ENCODE peak calls at places on chromosomes 16 and 17, in seven cellular contexts. I is right cardiac atrium; N is globus pallidus; Q is NCI-H1092; S is KBM-7; T is NCI-H748 treated with DMSO at 0.1 percent for 48 hours; G is activated naive CD8-positive, alpha-beta T cell treated with anti-CD3 and anti-CD28 coated beads, Interleukin-2, amount 50 U/mL, for 24 hours. H is an unnamed sample.

GRCh38 chr16:2835638-2836493 is 5.8 kb downstream of the ZG16B start:
- DNase-seq in I (no peak), N (no peak), Q (no peak), S (peak), T (no peak), G (no peak), H (no peak)

GRCh38 chr16:9481749-9482148 is 390.3 kb downstream of the HAPSTR1 start:
- DNase-seq in I (no peak), N (no peak), Q (no peak), S (no peak), T (no peak), G (no peak), H (no peak)

GRCh38 chr17:1001640-1002411 is 4.9 kb downstream of the TIMM22 start:
- DNase-seq in I (peak), N (no peak), Q (no peak), S (no peak), T (no peak), G (no peak), H (no peak)

GRCh38 chr17:81706232-81706611 is 3.1 kb downstream of the MRPL12 start:
- DNase-seq in I (no peak), N (no peak), Q (no peak), S (no peak), T (no peak), G (no peak), H (no peak)

GRCh38 chr17:78694805-78695531 is 87.1 kb downstream of the CYTH1 start:
- DNase-seq in I (no peak), N (no peak), Q (no peak), S (no peak), T (no peak), G (no peak), H (no peak)

GRCh38 chr17:72118588-72119279 is 2.1 kb upstream of the SOX9 start:
- DNase-seq in I (peak), N (peak), Q (peak), S (peak), T (peak), G (peak), H (peak)

GRCh38 chr17:32870969-32871368 is 6.0 kb downstream of the MYO1D start:
- DNase-seq in I (peak), N (no peak), Q (no peak), S (no peak), T (no peak), G (no peak), H (no peak)

GRCh38 chr16:88013766-88014165 is 62.5 kb downstream of the BANP start:
- DNase-seq in I (no peak), N (no peak), Q (no peak), S (no peak), T (no peak), G (no peak), H (no peak)

GRCh38 chr17:76575570-76575969 is 10.1 kb downstream of the ST6GALNAC2 start:
- DNase-seq in I (no peak), N (no peak), Q (no peak), S (no peak), T (no peak), G (no peak), H (no peak)

GRCh38 chr16:50611995-50612848 is 64.0 kb downstream of the NKD1 start:
- DNase-seq in I (peak), N (no peak), Q (no peak), S (no peak), T (no peak), G (no peak), H (no peak)

GRCh38 chr17:77371117-77371887 is 230.5 kb downstream of the SEC14L1 start:
- DNase-seq in I (peak), N (no peak), Q (peak), S (no peak), T (peak), G (no peak), H (no peak)

GRCh38 chr17:79831367-79832210 is 7.7 kb downstream of the CBX4 start:
- DNase-seq in I (peak), N (peak), Q (no peak), S (no peak), T (no peak), G (no peak), H (no peak)

GRCh38 chr16:9151597-9151996 is 60.2 kb downstream of the HAPSTR1 start:
- DNase-seq in I (no peak), N (no peak), Q (no peak), S (no peak), T (no peak), G (no peak), H (no peak)

GRCh38 chr17:48100160-48100559 is 1.1 kb downstream of the CBX1 start:
- DNase-seq in I (no peak), N (no peak), Q (no peak), S (no peak), T (no peak), G (no peak), H (no peak)

GRCh38 chr17:37292429-37293139 is 83.2 kb upstream of the C17orf78 start:
- DNase-seq in I (no peak), N (no peak), Q (no peak), S (peak), T (no peak), G (no peak), H (no peak)

GRCh38 chr17:81230043-81230820 is 7.5 kb upstream of the CEP131 start:
- DNase-seq in I (peak), N (no peak), Q (no peak), S (no peak), T (no peak), G (no peak), H (no peak)

GRCh38 chr17:80320496-80320895 is 59.8 kb downstream of the RNF213 start:
- DNase-seq in I (no peak), N (no peak), Q (no peak), S (no peak), T (no peak), G (no peak), H (no peak)

GRCh38 chr17:34235389-34236028 is 19.6 kb upstream of the CCL2 start:
- DNase-seq in I (peak), N (no peak), Q (no peak), S (no peak), T (no peak), G (no peak), H (no peak)

GRCh38 chr16:4021070-4021779 is 95.0 kb downstream of the ADCY9 start:
- DNase-seq in I (no peak), N (no peak), Q (peak), S (no peak), T (peak), G (no peak), H (no peak)

GRCh38 chr16:27330542-27330941 is 16.8 kb downstream of the IL4R start:
- DNase-seq in I (peak), N (no peak), Q (no peak), S (no peak), T (no peak), G (no peak), H (no peak)

GRCh38 chr16:10121496-10121895 is 60.7 kb downstream of the GRIN2A start:
- DNase-seq in I (no peak), N (no peak), Q (no peak), S (no peak), T (no peak), G (no peak), H (no peak)

GRCh38 chr17:4625181-4625601 is 16.3 kb downstream of the ALOX15 start:
- DNase-seq in I (no peak), N (no peak), Q (no peak), S (no peak), T (no peak), G (no peak), H (no peak)

GRCh38 chr16:87864331-87864989 is 4.8 kb downstream of the SLC7A5 start:
- DNase-seq in I (no peak), N (no peak), Q (no peak), S (no peak), T (peak), G (no peak), H (no peak)

GRCh38 chr16:67525176-67525860 is 3.3 kb upstream of the RIPOR1 start:
- DNase-seq in I (peak), N (no peak), Q (no peak), S (no peak), T (no peak), G (no peak), H (no peak)

GRCh38 chr16:29007865-29008593 is 23.2 kb downstream of the LAT start:
- DNase-seq in I (peak), N (no peak), Q (no peak), S (peak), T (no peak), G (peak), H (no peak)

GRCh38 chr16:3243882-3244281 is 8.9 kb upstream of the ZNF200 start:
- DNase-seq in I (no peak), N (no peak), Q (no peak), S (no peak), T (no peak), G (no peak), H (no peak)

GRCh38 chr16:80591071-80591935 is 50.5 kb downstream of the DYNLRB2 start:
- DNase-seq in I (no peak), N (no peak), Q (no peak), S (peak), T (no peak), G (peak), H (no peak)

GRCh38 chr17:57455063-57455914 is 199.0 kb downstream of the MSI2 start:
- DNase-seq in I (no peak), N (peak), Q (no peak), S (peak), T (no peak), G (peak), H (no peak)

GRCh38 chr16:79607587-79607986 is 7.0 kb upstream of the MAF start:
- DNase-seq in I (no peak), N (no peak), Q (no peak), S (no peak), T (no peak), G (no peak), H (no peak)

GRCh38 chr16:930511-930910 is 40.3 kb downstream of the LMF1 start:
- DNase-seq in I (no peak), N (no peak), Q (no peak), S (no peak), T (no peak), G (no peak), H (no peak)

H was measured in progenitor cell of endocrine pancreas.